ENCODE peak calls at places on chromosomes 12 and 14, in eight cellular contexts. X is GM23248, H is PC-9, P is stomach, R is IMR-90, A is spleen, U is mesendoderm, F is fibroblast of lung. T is an unnamed sample. For H3K36me3 and H3K27me3, the result is how much of the 10 kb centered on the place peaks cover.

GRCh38 chr12:55676707-55677106 is 31.0 kb downstream of the ITGA7 start:
- DNase-seq in X (no peak), H (no peak), U (no peak), A (no peak), R (no peak), F (no peak), P (no peak), T (no peak)

GRCh38 chr12:70994217-70994788 is 73.8 kb upstream of the PTPRR start:
- DNase-seq in F (peak), X (peak), P (no peak), U (no peak), H (no peak), A (no peak), R (peak), T (no peak)

GRCh38 chr12:24066865-24067264 is 117.4 kb upstream of the SOX5 start:
- DNase-seq in A (no peak), F (peak), P (no peak), H (no peak), R (peak), X (peak), U (no peak), T (no peak)

GRCh38 chr12:68497702-68498101 is 113.0 kb upstream of the RAP1B start:
- DNase-seq in F (peak), P (no peak), R (peak), A (no peak), H (peak), X (peak), U (no peak), T (no peak)

GRCh38 chr12:19964549-19964948 is 403.8 kb upstream of the PDE3A start:
- DNase-seq in R (no peak), H (no peak), X (peak), U (no peak), P (no peak), A (no peak), F (no peak), T (no peak)

GRCh38 chr12:124497039-124497438 is 70.4 kb downstream of the NCOR2 start:
- DNase-seq in H (no peak), P (no peak), R (peak), U (no peak), X (peak), A (no peak), F (peak), T (no peak)

GRCh38 chr12:24909667-24910066 is 39.2 kb downstream of the BCAT1 start:
- DNase-seq in H (no peak), U (no peak), P (no peak), F (peak), X (peak), R (peak), A (no peak), T (no peak)

GRCh38 chr12:62604856-62605255 is 138.2 kb downstream of the MON2 start:
- DNase-seq in P (no peak), X (peak), F (peak), H (no peak), U (peak), R (peak), A (no peak), T (no peak)

GRCh38 chr12:64826234-64826633 is 1.8 kb downstream of the TBC1D30 start:
- DNase-seq in U (peak), H (no peak), R (peak), X (peak), P (peak), A (no peak), F (peak), T (peak)

GRCh38 chr12:96366255-96366654 is 34.0 kb downstream of the CDK17 start:
- DNase-seq in H (no peak), P (no peak), U (no peak), R (no peak), F (no peak), X (no peak), A (no peak), T (no peak)

GRCh38 chr12:40158592-40159111 is 52.8 kb upstream of the SLC2A13 start:
- DNase-seq in P (no peak), X (no peak), F (no peak), A (no peak), H (no peak), U (no peak), R (no peak), T (no peak)

GRCh38 chr14:88616697-88617096 is 53.9 kb downstream of the ZC3H14 start:
- DNase-seq in X (no peak), H (no peak), P (no peak), F (no peak), R (no peak), U (no peak), A (no peak), T (no peak)

GRCh38 chr12:9349888-9350885 is 142.0 kb upstream of the PZP start:
- DNase-seq in A (no peak), U (no peak), P (no peak), X (peak), H (no peak), F (no peak), R (no peak), T (no peak)

GRCh38 chr12:53044896-53045571 is 4.8 kb upstream of the TNS2 start:
- DNase-seq in A (no peak), R (no peak), P (no peak), H (no peak), X (no peak), F (no peak), U (no peak), T (peak)
- H3K4me3 ChIP-seq in A (no peak), R (no peak), P (peak), H (peak), X (no peak), F (peak), U (no peak), T (no peak)

GRCh38 chr12:113233967-113234366 is 12.7 kb downstream of the TPCN1 start:
- DNase-seq in H (no peak), X (no peak), U (no peak), R (no peak), A (no peak), P (no peak), F (no peak), T (no peak)

GRCh38 chr12:113232232-113232615 is 11.0 kb downstream of the TPCN1 start:
- DNase-seq in H (no peak), F (no peak), A (peak), R (no peak), U (no peak), X (no peak), P (peak), T (no peak)

GRCh38 chr12:113230315-113231274 is 9.3 kb downstream of the TPCN1 start:
- DNase-seq in U (peak), A (peak), P (no peak), R (no peak), X (no peak), H (no peak), F (no peak), T (no peak)

GRCh38 chr12:113232787-113233585 is 11.7 kb downstream of the TPCN1 start:
- DNase-seq in X (peak), U (peak), F (no peak), P (peak), A (peak), H (no peak), R (no peak), T (peak)

GRCh38 chr12:113231275-113232231 is 10.3 kb downstream of the TPCN1 start:
- DNase-seq in A (peak), U (peak), F (peak), R (peak), X (peak), H (peak), P (peak), T (no peak)
- H3K36me3 ChIP-seq in A (half or more), U (under half), F (under half), R (under half), X (under half), H (under half), P (half or more), T (under half)

DNA sequence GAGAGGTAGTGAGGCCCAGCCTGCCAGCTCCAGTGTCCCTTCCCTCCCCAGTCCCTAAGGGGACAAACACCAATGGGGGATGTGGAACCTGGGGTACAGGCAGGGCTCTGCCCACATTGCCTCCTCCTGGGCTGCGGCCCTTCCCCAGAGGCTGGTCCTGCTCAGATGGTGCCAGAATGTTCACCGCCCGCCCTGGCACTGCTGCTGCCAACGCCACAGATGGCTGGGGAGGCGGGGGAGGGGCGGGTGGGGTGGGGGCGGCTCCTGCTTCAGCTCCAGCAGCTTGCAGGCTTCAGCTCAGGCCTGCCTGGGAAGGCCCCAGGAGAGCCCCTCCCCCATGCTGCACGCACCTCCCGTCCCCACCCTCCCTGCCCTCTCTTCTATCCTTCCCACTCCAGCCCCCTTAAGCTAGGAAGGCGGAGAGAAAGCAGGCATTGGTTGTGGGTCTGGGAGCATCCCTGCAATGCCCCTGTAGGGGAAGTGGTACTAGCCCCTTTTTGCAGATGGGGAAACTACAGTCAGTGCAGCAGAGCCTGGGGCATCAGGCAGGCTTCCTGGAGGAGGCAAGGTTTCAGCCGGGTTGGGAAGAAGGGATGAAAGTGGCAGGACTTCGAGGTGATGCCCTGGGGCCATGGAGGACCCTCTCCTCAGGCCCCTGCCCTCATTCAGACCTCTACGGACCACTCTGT is 2.0 kb upstream of the BEGAIN start:
- DNase-seq in U (no peak), X (no peak), R (no peak), F (no peak), P (no peak), A (peak), H (no peak), T (peak)
- H3K27me3 ChIP-seq in U (under half), X (under half), R (half or more), F (under half), P (under half), A (under half), H (half or more), T (under half)

GRCh38 chr14:72610831-72611200 is 283.1 kb downstream of the DPF3 start:
- DNase-seq in R (no peak), U (no peak), X (peak), P (no peak), F (no peak), A (no peak), H (no peak), T (no peak)
- H3K4me3 ChIP-seq in R (no peak), U (no peak), X (no peak), P (no peak), F (no peak), A (no peak), H (no peak), T (no peak)

DNA sequence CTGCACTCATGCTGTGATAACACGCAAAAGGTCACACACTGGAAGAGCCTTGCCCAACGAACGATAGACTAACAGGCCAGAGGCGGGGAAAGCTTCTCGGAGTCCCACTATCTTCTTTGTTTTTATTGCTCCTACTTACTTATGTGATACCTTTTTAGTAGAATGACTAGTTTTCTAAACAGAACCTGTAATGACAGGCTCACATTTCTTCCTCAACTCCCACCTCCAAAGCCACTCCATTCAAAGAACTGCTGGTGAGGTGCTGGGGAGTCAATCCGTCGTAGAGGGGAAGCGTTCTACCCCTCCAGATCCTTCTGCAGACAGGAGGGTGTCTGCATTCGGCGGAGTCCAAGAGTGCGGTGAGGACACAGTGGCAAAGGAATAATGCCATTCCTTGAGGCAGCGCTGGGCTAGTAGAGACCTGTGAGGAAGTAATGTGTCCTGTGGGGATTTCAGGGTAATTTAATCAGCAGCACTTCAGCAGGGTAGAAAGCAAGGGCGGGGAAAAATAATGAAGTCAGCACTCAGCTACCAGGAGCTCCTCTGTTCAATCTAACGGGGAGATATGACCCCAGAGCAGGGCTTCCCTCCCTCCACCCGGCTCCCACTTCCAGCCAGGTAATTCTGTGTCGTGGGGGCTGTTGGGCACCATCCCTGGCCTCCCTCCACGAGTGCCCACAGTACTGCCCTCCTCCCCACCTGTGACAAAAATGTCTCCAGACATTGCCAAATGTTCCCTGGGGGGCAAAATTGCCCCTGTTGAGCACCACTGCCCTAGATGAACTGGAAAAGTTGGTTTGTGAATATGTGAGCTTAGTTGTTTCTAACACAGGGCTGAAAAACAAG is 25.2 kb downstream of the SPRING1 start:
- DNase-seq in F (no peak), X (no peak), A (no peak), H (no peak), R (no peak), P (no peak), U (no peak), T (no peak)
- H3K36me3 ChIP-seq in F (under half), X (under half), A (under half), H (under half), R (under half), P (under half), U (under half), T (under half)

DNA sequence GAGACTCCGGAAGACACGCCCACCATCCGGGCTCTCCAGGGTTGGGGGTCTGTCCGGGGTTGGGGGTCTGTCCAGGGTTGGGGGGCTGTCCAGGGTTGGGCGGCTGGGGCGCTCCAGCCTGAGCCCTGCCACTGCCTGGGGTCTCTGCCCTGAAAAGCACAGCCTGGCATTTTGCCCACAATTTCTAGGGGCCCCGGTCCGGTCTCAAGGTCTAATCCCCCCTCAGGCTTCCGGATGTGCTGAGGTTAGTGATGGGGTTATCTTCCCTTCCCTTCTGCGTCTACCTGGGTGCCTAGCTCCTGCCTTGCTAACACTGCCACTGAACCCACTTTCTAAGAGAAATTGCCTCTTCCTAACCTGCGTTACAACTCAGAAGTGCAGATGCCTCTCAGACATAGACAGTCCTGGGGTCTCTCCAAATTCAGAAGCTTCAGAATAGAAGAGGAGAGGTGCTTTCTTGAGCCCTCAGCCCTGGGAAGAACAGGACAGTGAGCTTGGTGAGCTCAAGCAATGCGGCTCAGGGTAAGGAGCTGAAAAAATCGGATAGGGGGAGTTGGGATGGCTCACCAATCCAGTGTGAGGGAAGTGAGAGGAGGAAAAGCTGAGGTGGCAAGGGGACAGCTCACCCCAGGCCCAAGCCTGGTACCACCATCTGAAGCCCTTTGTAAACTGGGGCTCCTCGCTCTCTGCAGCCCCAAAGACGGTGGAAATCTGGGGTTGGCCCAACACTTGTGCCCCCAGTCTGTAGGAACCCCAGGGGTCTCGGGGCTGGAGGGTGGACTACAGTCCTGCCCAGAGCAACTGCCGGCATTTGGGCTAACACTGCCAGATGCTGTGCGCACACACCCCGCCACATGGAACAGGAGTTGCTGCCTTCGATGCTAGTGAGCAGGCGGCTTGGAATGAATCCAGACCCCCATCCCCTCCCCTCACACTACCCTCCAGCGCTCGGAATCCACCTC is 5.6 kb downstream of the LHX5 start:
- DNase-seq in F (no peak), X (no peak), A (no peak), P (no peak), R (no peak), H (no peak), U (no peak), T (peak)
- H3K27me3 ChIP-seq in F (half or more), X (half or more), A (half or more), P (half or more), R (half or more), H (half or more), U (half or more), T (half or more)